ENCODE peak calls at places on chromosomes 5 and 9, in four cellular contexts. U, N, F and Z are unnamed samples.

GRCh38 chr9:21252727-21253547 is 13.1 kb upstream of the IFNA14 start:
- DNase-seq in N (no peak), U (peak; percentile 34), F (peak; percentile 34), Z (peak; percentile 31)

GRCh38 chr9:112408285-112408684 is 28.4 kb downstream of the HSDL2 start:
- DNase-seq in F (no peak), N (no peak), U (no peak), Z (no peak)

GRCh38 chr9:131203438-131204219 is 72.7 kb downstream of the FAM78A start:
- DNase-seq in F (no peak), N (no peak), U (no peak), Z (no peak)

GRCh38 chr5:3481175-3481574 is 114.5 kb upstream of the IRX1 start:
- DNase-seq in N (no peak), F (no peak), U (no peak), Z (no peak)

GRCh38 chr5:175617447-175617846 is 40.4 kb upstream of the HRH2 start:
- DNase-seq in N (no peak), F (no peak), U (no peak), Z (no peak)

GRCh38 chr5:82183828-82184227 is 94.3 kb downstream of the RPS23 start:
- DNase-seq in F (peak; percentile 9), N (no peak), U (peak; percentile 59), Z (peak; percentile 79)

GRCh38 chr5:124065508-124065907 is 553.5 kb downstream of the CSNK1G3 start:
- DNase-seq in N (no peak), U (no peak), F (no peak), Z (no peak)

GRCh38 chr5:67153292-67153691 is 43.3 kb downstream of the CD180 start:
- DNase-seq in U (no peak), F (no peak), N (no peak), Z (no peak)

GRCh38 chr9:129487658-129488483 is 133.0 kb downstream of the C9orf50 start:
- DNase-seq in F (peak; percentile 72), N (no peak), U (peak; percentile 78), Z (peak; percentile 69)

GRCh38 chr9:127923771-127924170 is 6.8 kb downstream of the PIP5KL1 start:
- DNase-seq in F (no peak), U (peak; percentile 81), N (peak; percentile 96), Z (peak; percentile 87)

GRCh38 chr5:155878991-155879575 is 447.9 kb upstream of the SGCD start:
- DNase-seq in F (no peak), U (no peak), N (peak; percentile 41), Z (no peak)

GRCh38 chr5:26641492-26641891 is 396.9 kb downstream of the CDH9 start:
- DNase-seq in N (no peak), F (no peak), U (no peak), Z (no peak)

GRCh38 chr9:10612649-10613398 is at the start of gene PTPRD:
- DNase-seq in F (peak; percentile 52), N (no peak), U (peak; percentile 15), Z (peak; percentile 2)

GRCh38 chr9:36999728-37000333 is 34.2 kb downstream of the PAX5 start:
- DNase-seq in N (no peak), U (no peak), F (no peak), Z (no peak)

GRCh38 chr5:132227485-132228240 is at the start of gene P4HA2:
- DNase-seq in N (no peak), F (peak; percentile 91), U (peak; percentile 70), Z (peak; percentile 70)

GRCh38 chr9:38437193-38437823 is 13.1 kb upstream of the IGFBPL1 start:
- DNase-seq in N (no peak), U (no peak), F (peak; percentile 75), Z (peak; percentile 16)

GRCh38 chr5:7927466-7928375 is 58.8 kb downstream of the MTRR start:
- DNase-seq in U (peak; percentile 59), F (peak; percentile 63), N (peak; percentile 13), Z (peak; percentile 64)

GRCh38 chr5:111142932-111143331 is 50.8 kb downstream of the WDR36 start:
- DNase-seq in F (no peak), U (peak; percentile 24), N (no peak), Z (peak; percentile 22)

GRCh38 chr5:157917909-157918809 is 59.2 kb upstream of the CLINT1 start:
- DNase-seq in F (peak; percentile 79), N (peak; percentile 67), U (peak; percentile 85), Z (peak; percentile 91)

GRCh38 chr5:38922199-38922598 is 76.4 kb downstream of the OSMR start:
- DNase-seq in N (no peak), U (peak; percentile 64), F (peak; percentile 64), Z (peak; percentile 69)
- TF ChIP-seq CTCF in N (peak; percentile 88), U (peak; percentile 90), F (peak; percentile 59), Z (peak; percentile 92)

DNA sequence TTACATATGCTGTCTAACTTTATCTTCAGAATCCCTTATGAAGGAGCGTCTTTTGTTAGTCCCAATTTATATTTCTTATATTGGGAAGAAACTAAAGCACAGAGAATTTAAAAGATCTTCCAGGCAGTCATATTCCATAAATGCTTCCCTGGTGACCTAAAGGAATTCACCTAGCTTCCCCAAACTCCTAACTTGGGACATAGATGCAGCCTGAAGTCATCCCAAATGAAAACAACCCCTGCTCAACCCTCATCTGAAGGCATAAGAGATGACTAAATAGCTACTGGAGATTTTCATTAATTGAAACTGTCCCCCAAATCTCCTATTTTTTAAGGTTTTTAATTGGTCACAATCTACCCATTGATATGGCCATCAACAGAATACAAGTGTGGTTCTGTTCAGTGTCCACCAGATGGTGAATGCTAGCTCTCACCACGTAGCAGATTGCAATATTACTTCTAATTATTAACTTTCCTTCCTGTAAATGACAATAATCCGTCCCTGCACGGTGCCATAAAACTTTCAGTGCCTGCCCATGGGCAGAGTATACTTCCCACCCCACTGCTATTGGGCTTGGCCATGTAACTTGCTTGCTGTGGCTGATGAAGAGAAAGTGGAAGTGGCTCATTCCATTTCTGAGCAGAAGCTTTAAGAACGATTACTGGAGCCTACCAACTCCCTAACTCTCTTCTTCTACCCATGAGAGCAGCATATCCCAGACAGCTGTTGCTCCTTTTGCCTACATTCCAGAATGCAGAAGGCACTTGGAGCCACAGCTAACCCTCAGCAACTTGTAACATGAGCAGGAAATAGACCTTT is 18.7 kb downstream of the PRUNE2 start:
- DNase-seq in U (no peak), F (no peak), N (no peak), Z (no peak)
- H3K4me3 ChIP-seq in U (no peak overlapping the region), F (no peak overlapping the region), N (no peak overlapping the region), Z (no peak overlapping the region)

GRCh38 chr9:969693-970309 is 6.7 kb upstream of the DMRT3 start:
- DNase-seq in F (no peak), N (no peak), U (no peak), Z (no peak)
- TF ChIP-seq CTCF in F (no peak), N (no peak), U (no peak), Z (no peak)

GRCh38 chr5:151417712-151418111 is 29.7 kb upstream of the SLC36A1 start:
- DNase-seq in U (no peak), N (no peak), F (no peak), Z (no peak)

GRCh38 chr5:151414536-151414935 is 32.9 kb upstream of the SLC36A1 start:
- DNase-seq in F (no peak), U (no peak), N (no peak), Z (no peak)

GRCh38 chr5:151408633-151409243 is 38.7 kb upstream of the SLC36A1 start:
- DNase-seq in N (no peak), U (no peak), F (no peak), Z (no peak)

GRCh38 chr5:151413800-151414199 is 33.6 kb upstream of the SLC36A1 start:
- DNase-seq in U (no peak), N (no peak), F (no peak), Z (no peak)
- H3K4me3 ChIP-seq in U (no peak overlapping the region), N (no peak overlapping the region), F (no peak overlapping the region), Z (no peak overlapping the region)

DNA sequence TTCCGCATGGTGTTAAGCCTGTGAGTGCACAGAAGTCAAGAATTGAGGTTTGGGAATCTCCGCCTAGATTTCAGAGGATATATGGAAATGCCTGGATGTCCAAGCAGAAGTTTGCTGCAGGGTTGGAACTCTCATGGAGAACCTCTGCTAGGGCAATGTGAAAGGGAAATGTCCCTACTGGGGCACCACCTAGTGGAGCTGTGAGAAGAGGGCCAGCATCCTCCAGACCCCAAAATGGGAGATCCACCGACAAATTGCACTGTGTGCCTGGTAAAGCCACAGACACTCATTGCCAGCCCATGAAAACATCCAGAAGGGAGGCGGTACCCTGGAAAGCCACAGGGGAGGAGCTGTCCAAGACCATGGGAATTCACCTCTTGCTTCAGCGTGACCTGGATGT is 3.6 kb upstream of the SAXO1 start:
- DNase-seq in U (no peak), F (no peak), N (no peak), Z (no peak)
- TF ChIP-seq CTCF in U (peak; percentile 14), F (no peak), N (peak; percentile 12), Z (no peak)

GRCh38 chr9:104765138-104765537 is 1.2 kb downstream of the NIPSNAP3B start:
- DNase-seq in F (no peak), U (no peak), N (no peak), Z (no peak)
- H3K4me3 ChIP-seq in F (no peak overlapping the region), U (no peak overlapping the region), N (no peak overlapping the region), Z (no peak overlapping the region)

GRCh38 chr5:135210286-135211055 is 176.4 kb upstream of the PITX1 start:
- DNase-seq in F (no peak), U (peak; percentile 42), N (no peak), Z (no peak)

GRCh38 chr5:135209495-135209837 is 175.4 kb upstream of the PITX1 start:
- DNase-seq in U (no peak), F (no peak), N (no peak), Z (no peak)

GRCh38 chr5:135206862-135207261 is 172.8 kb upstream of the PITX1 start:
- DNase-seq in U (no peak), N (no peak), F (no peak), Z (no peak)

GRCh38 chr5:135207866-135208265 is 173.8 kb upstream of the PITX1 start:
- DNase-seq in F (no peak), N (no peak), U (no peak), Z (no peak)

DNA sequence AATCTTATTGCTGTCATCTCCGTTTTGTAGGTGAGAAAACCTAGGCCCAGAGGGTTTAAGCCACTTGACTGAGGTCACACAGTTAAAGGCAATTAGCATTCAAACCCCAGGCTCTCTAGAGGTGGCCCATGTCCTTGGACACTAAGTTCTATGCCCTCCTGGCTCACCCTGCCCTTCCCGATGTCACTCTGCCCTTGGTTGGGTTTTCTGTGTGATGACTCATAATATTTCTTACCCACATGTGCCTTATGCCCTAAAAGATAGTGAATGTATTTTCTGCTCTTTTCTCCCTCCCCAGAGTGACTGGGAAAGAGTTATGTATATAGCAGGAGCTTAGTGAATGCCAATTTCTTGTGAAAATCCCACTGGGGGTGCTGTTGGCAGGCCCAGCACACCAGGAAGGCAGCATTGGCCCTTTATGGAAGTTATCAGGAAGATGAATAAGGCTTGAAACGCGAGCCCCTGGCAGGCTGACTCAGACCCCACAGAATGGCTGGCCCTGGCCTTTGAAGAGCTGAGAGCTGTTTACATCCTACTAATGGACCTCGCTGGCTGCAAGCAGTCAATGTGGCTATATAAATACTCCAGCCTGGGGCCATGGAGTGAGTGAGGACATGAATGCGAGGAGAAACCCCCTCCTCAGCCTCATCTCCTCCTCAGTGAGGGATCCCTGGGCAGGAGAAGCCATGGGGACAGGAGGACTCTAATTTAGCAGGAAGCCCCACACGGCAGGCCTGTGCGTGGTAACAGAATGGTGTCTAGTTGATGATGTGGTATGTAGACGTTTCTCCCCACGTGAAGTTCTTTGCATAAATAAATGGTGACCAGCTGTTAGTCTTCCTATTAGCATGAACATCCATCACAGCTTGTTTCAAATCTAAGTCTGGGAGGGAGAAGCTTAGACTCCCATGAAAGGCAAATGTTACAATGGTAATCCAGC is 174.8 kb upstream of the PITX1 start:
- DNase-seq in U (peak; percentile 97), N (peak; percentile 87), F (no peak), Z (peak; percentile 98)
- TF ChIP-seq CTCF in U (peak; percentile 36), N (peak; percentile 57), F (no peak), Z (peak; percentile 34)